ENCODE peak calls at places on chromosomes 2 and 18, in four cellular contexts. X is mucosa of gallbladder, Q is RWPE2, C is T-helper 1 cell. Z is an unnamed sample.

GRCh38 chr2:234620018-234620417 is 123.1 kb upstream of the ARL4C start:
- DNase-seq in X (no peak), Q (no peak), C (no peak), Z (no peak)

GRCh38 chr2:65586516-65586915 is 154.1 kb upstream of the SPRED2 start:
- DNase-seq in X (no peak), Q (no peak), C (no peak), Z (no peak)

GRCh38 chr2:138421971-138422335 is 79.6 kb upstream of the SPOPL start:
- DNase-seq in X (no peak), Q (peak), C (no peak), Z (no peak)

GRCh38 chr2:177165731-177166711 is 46.6 kb upstream of the HNRNPA3 start:
- DNase-seq in X (no peak), Q (no peak), C (no peak), Z (no peak)

GRCh38 chr18:54150226-54150625 is 74.2 kb downstream of the MBD2 start:
- DNase-seq in X (no peak), Q (no peak), C (no peak), Z (no peak)

GRCh38 chr2:12715878-12716249 is 872 bp upstream of the TRIB2 start:
- DNase-seq in X (peak), Q (no peak), C (peak), Z (no peak)

GRCh38 chr2:227655454-227655853 is 11.2 kb upstream of the SCYGR5 start:
- DNase-seq in X (peak), Q (no peak), C (no peak), Z (no peak)

GRCh38 chr2:159076233-159076632 is 107.8 kb downstream of the TANC1 start:
- DNase-seq in X (no peak), Q (no peak), C (no peak), Z (no peak)

GRCh38 chr18:2302628-2303516 is 268.4 kb downstream of the METTL4 start:
- DNase-seq in X (no peak), Q (no peak), C (no peak), Z (no peak)

GRCh38 chr18:27652480-27653121 is 467.5 kb upstream of the CHST9 start:
- DNase-seq in X (no peak), Q (no peak), C (no peak), Z (no peak)

GRCh38 chr2:57673983-57674382 is 372.6 kb upstream of the VRK2 start:
- DNase-seq in X (no peak), Q (no peak), C (no peak), Z (no peak)

GRCh38 chr2:75892490-75892889 is 181.8 kb upstream of the GCFC2 start:
- DNase-seq in X (no peak), Q (no peak), C (no peak), Z (no peak)

GRCh38 chr18:45060102-45060501 is 379.4 kb downstream of the SETBP1 start:
- DNase-seq in X (no peak), Q (no peak), C (no peak), Z (no peak)

GRCh38 chr2:197165020-197165419 is 145.6 kb downstream of the ANKRD44 start:
- DNase-seq in X (no peak), Q (no peak), C (no peak), Z (no peak)

GRCh38 chr2:128320609-128321420 is 2.1 kb upstream of the HS6ST1 start:
- DNase-seq in X (no peak), Q (no peak), C (no peak), Z (peak)

GRCh38 chr2:51662187-51662586 is 630.3 kb upstream of the NRXN1 start:
- DNase-seq in X (no peak), Q (no peak), C (no peak), Z (no peak)

GRCh38 chr2:220882507-220882906 is 689.6 kb downstream of the EPHA4 start:
- DNase-seq in X (no peak), Q (no peak), C (no peak), Z (no peak)

GRCh38 chr2:42105330-42106256 is 57.8 kb downstream of the PKDCC start:
- DNase-seq in X (peak), Q (no peak), C (peak), Z (no peak)

GRCh38 chr2:217102941-217103340 is 243.1 kb upstream of the TNP1 start:
- DNase-seq in X (no peak), Q (no peak), C (no peak), Z (no peak)

GRCh38 chr2:239704737-239705136 is 303.9 kb upstream of the HDAC4 start:
- DNase-seq in X (no peak), Q (no peak), C (no peak), Z (no peak)

GRCh38 chr2:8684421-8684884 is 2.6 kb downstream of the ID2 start:
- DNase-seq in X (peak), Q (no peak), C (no peak), Z (no peak)

GRCh38 chr2:10412380-10412779 is 35.7 kb downstream of the ODC1 start:
- DNase-seq in X (no peak), Q (no peak), C (no peak), Z (no peak)

GRCh38 chr2:67471681-67472080 is 74.5 kb downstream of the ETAA1 start:
- DNase-seq in X (no peak), Q (no peak), C (no peak), Z (no peak)

GRCh38 chr2:80238692-80239469 is 65.7 kb downstream of the LRRTM1 start:
- DNase-seq in X (peak), Q (no peak), C (no peak), Z (no peak)

GRCh38 chr2:33583194-33583938 is 15.7 kb downstream of the FAM98A start:
- DNase-seq in X (peak), Q (no peak), C (no peak), Z (no peak)